ENCODE peak calls at places on chromosomes 4 and X, in seven cellular contexts. V is heart right ventricle; P is tibial artery; X is CD4-positive, alpha-beta T cell; F is ovary; T is HCT116; G is GM12865. L is an unnamed sample.

GRCh38 chr4:40564815-40565505 is 64.7 kb downstream of the RBM47 start:
- DNase-seq in T (no peak), G (peak), X (no peak), P (no peak), V (no peak), F (no peak), L (no peak)

GRCh38 chr4:2902126-2902525 is 58.5 kb downstream of the ADD1 start:
- DNase-seq in V (no peak), F (no peak), G (no peak), X (no peak), P (no peak), T (no peak), L (no peak)

GRCh38 chr4:13920111-13920875 is 292.8 kb upstream of the BOD1L1 start:
- DNase-seq in G (no peak), X (no peak), F (no peak), V (no peak), T (no peak), P (no peak), L (no peak)

GRCh38 chr4:167234388-167234881 is at the start of gene SPOCK3:
- DNase-seq in P (no peak), X (no peak), V (peak), F (peak), G (peak), T (peak), L (peak)

GRCh38 chr4:75973770-75974169 is 17.0 kb downstream of the SDAD1 start:
- DNase-seq in X (no peak), T (no peak), P (no peak), G (no peak), F (no peak), V (no peak), L (no peak)

GRCh38 chr4:82823062-82823461 is 24.5 kb upstream of the SCD5 start:
- DNase-seq in V (no peak), G (no peak), F (no peak), X (no peak), T (no peak), P (no peak), L (no peak)

GRCh38 chr4:145583656-145584055 is 35.5 kb upstream of the MMAA start:
- DNase-seq in T (no peak), V (no peak), P (no peak), G (no peak), F (no peak), X (no peak), L (no peak)

GRCh38 chr4:83217721-83218522 is 66.7 kb downstream of the COQ2 start:
- DNase-seq in G (peak), V (no peak), P (no peak), F (no peak), T (no peak), X (peak), L (no peak)

GRCh38 chr4:140790765-140791164 is 34.6 kb upstream of the TBC1D9 start:
- DNase-seq in P (peak), G (peak), X (no peak), T (no peak), F (no peak), V (peak), L (no peak)

GRCh38 chrX:2705461-2705860 is 14.4 kb downstream of the CD99 start:
- DNase-seq in F (no peak), T (no peak), P (no peak), G (no peak), X (no peak), V (no peak), L (no peak)

GRCh38 chr4:3657917-3658913 is 108.0 kb upstream of the ADRA2C start:
- DNase-seq in F (peak), P (peak), X (no peak), T (no peak), V (no peak), G (no peak), L (no peak)

GRCh38 chrX:41720125-41720780 is 3.7 kb upstream of the GPR82 start:
- DNase-seq in G (peak), P (no peak), F (no peak), X (peak), T (no peak), V (no peak), L (no peak)

GRCh38 chrX:69503835-69504625 is at the start of gene NALF2:
- DNase-seq in V (peak), T (peak), X (no peak), F (peak), G (peak), P (peak), L (peak)

GRCh38 chrX:24371391-24371972 is 11.0 kb downstream of the SUPT20HL1 start:
- DNase-seq in P (peak), F (peak), X (peak), V (no peak), T (peak), G (peak), L (no peak)
- TF ChIP-seq CTCF in P (peak), F (peak), X (peak), V (peak), T (peak), G (peak), L (peak)

GRCh38 chr4:7805533-7806079 is 134.1 kb downstream of the AFAP1 start:
- DNase-seq in P (peak), F (no peak), V (no peak), T (no peak), G (no peak), X (no peak), L (peak)
- TF ChIP-seq CTCF in P (no peak), F (no peak), V (no peak), T (no peak), G (no peak), X (no peak), L (no peak)

DNA sequence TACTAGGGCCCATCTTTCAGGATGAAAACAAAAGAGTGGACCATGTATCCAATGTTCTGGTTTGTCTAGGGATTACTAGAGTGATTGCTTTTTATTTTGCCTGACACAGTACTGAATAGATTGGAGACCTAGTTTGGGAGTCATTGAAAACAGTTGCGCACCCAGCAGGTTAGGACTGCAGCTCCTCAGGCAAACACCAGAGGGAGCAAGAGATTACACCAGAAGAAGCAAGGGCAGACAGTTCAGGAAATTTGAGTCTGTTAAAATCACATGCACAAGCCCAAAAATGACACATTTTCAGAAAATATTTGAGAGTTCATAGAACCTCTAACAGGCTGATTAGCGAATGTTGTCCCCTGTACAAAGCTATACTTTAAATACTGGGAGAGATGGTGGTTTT is 55.6 kb downstream of the CYLC1 start:
- DNase-seq in T (no peak), X (no peak), V (no peak), P (no peak), G (no peak), F (no peak), L (no peak)
- TF ChIP-seq CTCF in T (no peak), X (no peak), V (no peak), P (peak), G (peak), F (no peak), L (peak)

GRCh38 chr4:118012142-118012541 is 22.1 kb upstream of the NDST3 start:
- DNase-seq in P (no peak), V (no peak), F (no peak), X (no peak), T (no peak), G (peak), L (no peak)
- TF ChIP-seq CTCF in P (no peak), V (no peak), F (no peak), X (no peak), T (no peak), G (peak), L (peak)

L was measured in mesothelial cell of epicardium.